ENCODE peak calls at places on chromosomes 16 and 17, in six cellular contexts. W, M, J, D, L and I are unnamed samples.

GRCh38 chr16:28910046-28911031 is 14.7 kb downstream of the RABEP2 start:
- DNase-seq in M (no peak), J (no peak), W (no peak), D (no peak), L (no peak), I (peak; percentile 85)

GRCh38 chr16:85316321-85316919 is 204.1 kb upstream of the CIBAR2 start:
- DNase-seq in L (peak; percentile 85), D (no peak), M (peak; percentile 63), J (peak; percentile 77), W (no peak), I (peak; percentile 79)

GRCh38 chr17:82424001-82424862 is 5.8 kb upstream of the OGFOD3 start:
- DNase-seq in L (no peak), W (peak; percentile 23), M (no peak), D (peak; percentile 51), J (no peak), I (peak; percentile 41)

GRCh38 chr17:8138366-8138671 is 13.9 kb downstream of the PER1 start:
- DNase-seq in W (no peak), M (no peak), L (no peak), J (no peak), D (no peak), I (no peak)

GRCh38 chr17:48037036-48037881 is at the start of gene COPZ2:
- DNase-seq in D (peak; percentile 64), J (no peak), M (peak; percentile 75), W (peak; percentile 51), L (peak; percentile 86), I (peak; percentile 31)

GRCh38 chr17:28908640-28909098 is 5.8 kb upstream of the DHRS13 start:
- DNase-seq in L (peak; percentile 70), M (no peak), D (no peak), W (no peak), J (no peak), I (no peak)

GRCh38 chr17:54900457-54901229 is at the start of gene TOM1L1:
- DNase-seq in J (peak; percentile 87), W (no peak), D (no peak), M (peak; percentile 75), L (peak; percentile 83), I (peak; percentile 94)

GRCh38 chr17:522912-523311 is 170.3 kb upstream of the RPH3AL start:
- DNase-seq in W (no peak), M (no peak), D (no peak), L (no peak), J (no peak), I (no peak)

GRCh38 chr17:83057397-83057761 is 22.0 kb upstream of the METRNL start:
- DNase-seq in D (no peak), M (no peak), J (no peak), L (peak; percentile 45), W (no peak), I (no peak)

GRCh38 chr16:70663524-70664324 is 17.4 kb downstream of the IL34 start:
- DNase-seq in W (no peak), L (no peak), J (no peak), D (no peak), M (no peak), I (no peak)

GRCh38 chr16:11136600-11136999 is 119.4 kb downstream of the SOCS1 start:
- DNase-seq in L (peak; percentile 77), J (no peak), D (no peak), W (no peak), M (peak; percentile 72), I (no peak)

GRCh38 chr17:49486012-49486641 is 9.0 kb upstream of the NGFR start:
- DNase-seq in W (no peak), J (no peak), M (no peak), D (no peak), L (no peak), I (no peak)

GRCh38 chr16:46736695-46737094 is 11.4 kb downstream of the MYLK3 start:
- DNase-seq in W (no peak), L (no peak), J (no peak), D (no peak), M (no peak), I (no peak)

GRCh38 chr17:81348097-81349055 is 46.9 kb upstream of the BAHCC1 start:
- DNase-seq in L (no peak), W (no peak), M (no peak), D (no peak), J (no peak), I (peak; percentile 80)

GRCh38 chr16:4273858-4274291 is 1.1 kb upstream of the TFAP4 start:
- DNase-seq in J (peak; percentile 68), M (peak; percentile 71), L (peak; percentile 75), D (no peak), W (peak; percentile 28), I (peak; percentile 47)

GRCh38 chr16:27753563-27753962 is 203.6 kb downstream of the KATNIP start:
- DNase-seq in D (no peak), W (no peak), L (no peak), M (no peak), J (no peak), I (no peak)

GRCh38 chr16:89026121-89026612 is 49.2 kb upstream of the CBFA2T3 start:
- DNase-seq in D (no peak), L (no peak), W (peak; percentile 11), M (no peak), J (no peak), I (peak; percentile 9)

GRCh38 chr16:78988361-78988992 is 612.1 kb downstream of the MAF start:
- DNase-seq in D (no peak), J (no peak), W (no peak), M (no peak), L (no peak), I (no peak)

GRCh38 chr17:74297941-74298340 is 23.9 kb downstream of the DNAI2 start:
- DNase-seq in D (no peak), J (no peak), M (no peak), W (no peak), L (no peak), I (no peak)

GRCh38 chr16:27239026-27239425 is 29.5 kb downstream of the NSMCE1 start:
- DNase-seq in D (no peak), L (no peak), J (no peak), W (no peak), M (no peak), I (no peak)

GRCh38 chr16:4332083-4332482 is 16.2 kb downstream of the GLIS2 start:
- DNase-seq in D (no peak), L (no peak), M (no peak), J (no peak), W (no peak), I (no peak)

GRCh38 chr17:65194670-65195334 is 57.6 kb downstream of the RGS9 start:
- DNase-seq in M (no peak), J (no peak), L (no peak), W (no peak), D (no peak), I (peak; percentile 31)

DNA sequence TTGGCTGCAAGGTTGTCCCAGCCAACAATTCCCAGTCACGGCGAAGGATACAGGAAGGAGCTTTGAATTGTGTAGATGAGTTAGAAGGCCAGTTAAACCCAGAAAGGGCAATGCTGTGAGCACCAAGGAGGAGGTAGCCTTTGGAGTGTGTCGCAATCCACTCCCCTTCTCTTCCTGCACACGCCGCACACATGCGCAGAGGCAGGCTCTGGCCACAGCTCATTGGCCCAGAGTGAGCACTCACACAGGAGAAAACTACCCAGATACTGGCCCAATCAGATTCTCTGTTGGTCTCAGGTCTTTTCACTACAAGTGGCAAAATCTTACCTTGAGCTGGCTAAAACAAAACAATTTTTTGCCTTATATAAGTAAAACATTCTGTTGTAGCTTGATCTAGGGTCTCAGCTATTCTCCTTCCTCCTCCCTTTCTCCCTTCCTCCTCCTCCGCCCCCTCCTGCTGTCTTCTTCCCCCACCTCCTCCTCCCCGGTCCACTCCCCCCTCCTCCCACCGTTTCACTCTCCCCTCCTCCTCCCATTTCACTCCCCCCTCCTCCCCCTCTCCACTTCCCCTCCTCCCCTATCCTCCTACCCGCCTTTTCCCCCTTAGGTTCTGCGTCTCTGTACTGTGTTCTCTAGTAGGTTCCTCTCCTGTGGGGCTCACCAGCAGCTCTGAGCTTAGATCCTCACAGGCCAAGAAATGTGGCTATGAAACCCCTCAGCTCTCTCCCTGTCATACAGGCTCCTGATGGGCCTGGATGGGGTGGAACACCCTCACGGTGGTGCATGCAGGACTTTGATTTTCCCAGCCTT is 344.9 kb downstream of the CPPED1 start:
- DNase-seq in J (no peak), M (peak; percentile 33), L (peak; percentile 58), D (peak; percentile 43), W (no peak), I (peak; percentile 12)
- H3K4me3 ChIP-seq in J (no peak overlapping the region), M (no peak overlapping the region), L (no peak overlapping the region), D (peak overlapping the region; percentile 50), W (no peak overlapping the region), I (no peak overlapping the region)

GRCh38 chr17:71828182-71828596 is 292.6 kb upstream of the SOX9 start:
- DNase-seq in D (no peak), W (no peak), M (no peak), L (no peak), J (no peak), I (no peak)

GRCh38 chr17:71821512-71821911 is 299.3 kb upstream of the SOX9 start:
- DNase-seq in W (no peak), M (no peak), L (no peak), D (no peak), J (no peak), I (no peak)

DNA sequence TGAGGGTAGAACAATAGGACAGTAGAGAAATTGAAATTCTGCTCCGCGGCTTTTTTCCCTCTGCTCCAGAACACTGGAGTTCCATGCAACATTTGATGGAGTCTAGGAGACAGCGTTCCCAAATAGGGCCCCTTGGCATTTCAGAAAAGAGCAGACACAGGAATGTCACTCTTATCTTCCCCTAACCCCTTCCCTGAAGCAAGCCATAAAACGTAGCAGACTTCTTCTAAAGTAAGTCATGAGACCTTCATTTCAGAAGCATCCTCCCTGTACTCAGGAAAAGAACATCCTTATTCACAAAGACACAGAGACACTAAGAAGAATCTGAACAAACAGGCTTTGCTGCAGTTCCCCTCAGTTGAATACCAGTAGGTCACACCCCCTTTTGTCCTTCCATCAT is 296.1 kb upstream of the SOX9 start:
- DNase-seq in J (no peak), M (no peak), L (no peak), D (no peak), W (no peak), I (no peak)
- H3K27me3 ChIP-seq in J (no peaks in the 10 kb centered on the region), M (no peaks in the 10 kb centered on the region), L (peaks cover 3% of the 10 kb centered on the region), D (no peaks in the 10 kb centered on the region), W (no peaks in the 10 kb centered on the region), I (no peaks in the 10 kb centered on the region)

GRCh38 chr16:15958703-15959348 is 9.4 kb downstream of the ABCC1 start:
- DNase-seq in J (no peak), M (no peak), L (no peak), W (no peak), D (no peak), I (peak; percentile 24)
- H3K4me1 ChIP-seq in J (no peaks in the 10 kb centered on the region), M (peaks cover 62% of the 10 kb centered on the region), L (no peaks in the 10 kb centered on the region), W (peaks cover 64% of the 10 kb centered on the region), D (peaks cover 64% of the 10 kb centered on the region), I (no peaks in the 10 kb centered on the region)

GRCh38 chr16:83802135-83802534 is 5.6 kb upstream of the HSBP1 start:
- DNase-seq in W (no peak), L (no peak), M (no peak), D (no peak), J (no peak), I (no peak)
- H3K4me3 ChIP-seq in W (no peak overlapping the region), L (peak overlapping the region; percentile 48), M (peak overlapping the region; percentile 19), D (no peak overlapping the region), J (no peak overlapping the region), I (no peak overlapping the region)